ENCODE peak calls at places on chromosomes 12 and 14, in six cellular contexts. I is RWPE1, U is neural crest cell, G is AG09309, H is fibroblast of mammary gland, J is GM12878. S is an unnamed sample.

GRCh38 chr12:131862994-131863710 is 31.3 kb upstream of the ULK1 start:
- DNase-seq in U (no peak), J (no peak), G (no peak), I (peak; percentile 51), H (no peak), S (no peak)

GRCh38 chr14:34052658-34053014 is 101.8 kb upstream of the EGLN3 start:
- DNase-seq in I (no peak), H (peak; percentile 83), U (no peak), J (no peak), G (no peak), S (peak; percentile 76)

GRCh38 chr12:94266796-94267529 is 118.6 kb downstream of the PLXNC1 start:
- DNase-seq in G (peak; percentile 88), H (peak; percentile 95), U (no peak), I (no peak), J (no peak), S (no peak)

GRCh38 chr12:5023842-5024241 is 19.8 kb upstream of the KCNA5 start:
- DNase-seq in I (no peak), G (no peak), H (no peak), U (no peak), J (no peak), S (no peak)

GRCh38 chr14:55802986-55803431 is 223.0 kb downstream of the KTN1 start:
- DNase-seq in J (no peak), I (peak; percentile 67), U (no peak), H (peak; percentile 72), G (no peak), S (peak; percentile 40)

GRCh38 chr14:68979722-68980552 is 835 bp upstream of the ACTN1 start:
- DNase-seq in G (no peak), I (peak; percentile 84), U (peak; percentile 22), H (peak; percentile 48), J (no peak), S (peak; percentile 33)

GRCh38 chr12:104957388-104958008 is 592 bp downstream of the SLC41A2 start:
- DNase-seq in G (no peak), U (peak; percentile 22), J (no peak), I (no peak), H (no peak), S (no peak)

GRCh38 chr12:30694971-30695326 is 720 bp downstream of the IPO8 start:
- DNase-seq in U (peak; percentile 18), I (peak; percentile 67), J (no peak), G (no peak), H (peak; percentile 36), S (peak; percentile 52)

GRCh38 chr12:64203775-64204174 is 18.3 kb downstream of the KICS2 start:
- DNase-seq in I (no peak), H (no peak), U (no peak), G (no peak), J (no peak), S (no peak)

GRCh38 chr12:62732861-62733427 is 202.0 kb downstream of the PPM1H start:
- DNase-seq in U (no peak), I (peak; percentile 68), H (peak; percentile 82), J (no peak), G (no peak), S (peak; percentile 74)

GRCh38 chr12:97967831-97968230 is 505.2 kb downstream of the RMST start:
- DNase-seq in U (no peak), I (no peak), J (no peak), G (no peak), H (no peak), S (no peak)

GRCh38 chr12:27970391-27970980 is 2.0 kb downstream of the PTHLH start:
- DNase-seq in J (no peak), H (peak; percentile 38), G (no peak), I (no peak), U (peak; percentile 34), S (no peak)

GRCh38 chr14:53338192-53338591 is 185.1 kb upstream of the DDHD1 start:
- DNase-seq in G (no peak), I (no peak), J (no peak), U (no peak), H (peak; percentile 53), S (no peak)

GRCh38 chr12:58639323-58639934 is 280.9 kb downstream of the LRIG3 start:
- DNase-seq in J (no peak), G (peak; percentile 16), I (no peak), H (peak; percentile 28), U (no peak), S (no peak)

GRCh38 chr12:104782296-104782695 is 175.8 kb downstream of the SLC41A2 start:
- DNase-seq in H (no peak), U (no peak), J (no peak), I (no peak), G (no peak), S (no peak)

GRCh38 chr14:30115756-30116155 is 188.1 kb upstream of the PRKD1 start:
- DNase-seq in J (no peak), G (no peak), H (no peak), U (no peak), I (no peak), S (no peak)

GRCh38 chr14:23926543-23926942 is 27.0 kb upstream of the DHRS4 start:
- DNase-seq in J (no peak), I (no peak), H (no peak), G (no peak), U (no peak), S (no peak)

GRCh38 chr12:45219621-45220020 is 3.7 kb downstream of the ANO6 start:
- DNase-seq in J (no peak), U (no peak), G (no peak), I (no peak), H (no peak), S (no peak)

GRCh38 chr12:122841544-122842321 is 6.5 kb downstream of the HIP1R start:
- DNase-seq in U (no peak), H (peak; percentile 64), J (no peak), I (no peak), G (no peak), S (peak; percentile 63)

GRCh38 chr14:50794063-50794645 is 36.8 kb downstream of the NIN start:
- DNase-seq in I (no peak), U (no peak), G (no peak), J (no peak), H (no peak), S (no peak)

GRCh38 chr12:1994429-1995143 is 9.7 kb downstream of the DCP1B start:
- DNase-seq in I (no peak), J (no peak), H (no peak), G (no peak), U (no peak), S (no peak)

GRCh38 chr12:121802843-121803698 is 738 bp upstream of the SETD1B start:
- DNase-seq in I (peak; percentile 96), J (peak; percentile 88), U (peak; percentile 87), G (peak; percentile 90), H (peak; percentile 93), S (peak; percentile 86)

GRCh38 chr12:124613151-124613585 is 45.8 kb upstream of the NCOR2 start:
- DNase-seq in I (no peak), G (no peak), H (peak; percentile 78), J (no peak), U (no peak), S (peak; percentile 47)

GRCh38 chr12:74105434-74105833 is 432.2 kb upstream of the ATXN7L3B start:
- DNase-seq in H (no peak), I (peak; percentile 3), U (no peak), G (no peak), J (no peak), S (no peak)

DNA sequence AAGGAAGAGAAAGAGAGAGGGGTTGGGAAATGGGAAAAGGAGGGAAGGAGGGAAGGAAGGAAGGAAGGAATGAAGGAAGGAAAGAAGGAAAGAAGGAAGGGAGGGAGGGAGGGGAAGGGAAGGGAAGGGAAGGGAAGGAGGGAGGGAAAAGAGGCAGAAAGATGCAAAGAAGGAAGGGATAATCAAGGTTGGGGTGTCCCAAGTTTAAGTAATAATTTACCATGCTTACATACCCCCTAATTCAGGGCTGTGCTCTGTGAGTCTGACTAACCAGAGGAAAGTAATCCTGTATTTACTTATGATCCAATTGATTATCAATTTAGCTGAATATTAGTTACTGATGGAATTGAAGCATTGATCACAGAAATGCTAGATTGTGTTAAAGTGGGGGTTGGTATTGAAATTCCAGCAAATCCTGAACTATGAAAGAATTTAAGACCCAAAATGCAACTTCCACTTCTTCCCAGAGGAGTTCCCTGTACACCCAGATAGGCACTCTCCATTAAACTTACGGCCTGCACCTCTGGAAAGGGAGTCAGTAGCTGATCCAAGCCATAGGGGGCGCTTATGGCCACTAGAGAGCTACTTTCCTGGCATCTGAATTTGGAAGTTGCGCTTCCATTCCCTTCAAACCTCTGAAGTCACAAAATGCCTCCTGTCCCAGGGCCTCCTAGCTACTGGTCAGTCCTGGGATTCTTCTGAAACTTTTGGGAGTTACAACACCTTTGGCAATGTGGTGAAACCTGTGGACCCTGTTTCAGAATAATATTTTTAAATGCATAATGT is 162.7 kb upstream of the PWP1 start:
- DNase-seq in I (no peak), J (no peak), H (no peak), U (peak; percentile 2), G (no peak), S (no peak)
- TF ChIP-seq CTCF in I (no peak), J (peak; percentile 10), H (peak; percentile 28), U (peak; percentile 42), G (no peak), S (no peak)

DNA sequence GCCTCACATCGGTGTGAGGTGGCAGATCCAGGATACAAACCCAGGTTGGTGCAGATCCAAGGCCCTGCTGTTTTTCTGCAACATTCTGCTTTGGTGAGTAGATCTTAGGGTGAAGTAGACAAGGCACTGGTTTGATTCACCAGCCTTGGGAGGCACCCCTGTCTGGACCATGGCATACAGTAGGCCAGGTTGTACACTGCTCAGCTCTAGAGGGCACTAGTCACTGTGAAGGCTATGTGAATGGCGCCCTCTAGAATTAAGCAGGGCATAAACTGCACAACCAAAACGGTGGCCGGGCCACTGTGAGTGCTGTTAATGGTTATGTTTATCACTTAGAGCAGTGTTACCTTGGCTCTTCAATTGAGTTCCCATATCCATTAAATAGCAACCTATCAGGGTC is 280.6 kb upstream of the PWP1 start:
- DNase-seq in H (peak; percentile 29), U (no peak), G (no peak), I (peak; percentile 26), J (no peak), S (peak; percentile 43)
- TF ChIP-seq CTCF in H (peak; percentile 35), U (peak; percentile 38), G (peak; percentile 66), I (no peak), J (peak; percentile 52), S (peak; percentile 65)

GRCh38 chr14:103730490-103731035 is 15.0 kb downstream of the ZFYVE21 start:
- DNase-seq in H (no peak), G (no peak), I (no peak), U (no peak), J (no peak), S (no peak)
- TF ChIP-seq CTCF in H (peak; percentile 4), G (no peak), I (no peak), U (peak; percentile 28), J (no peak), S (peak; percentile 35)

GRCh38 chr12:129675947-129676346 is 227.9 kb downstream of the TMEM132D start:
- DNase-seq in G (no peak), I (no peak), U (no peak), J (no peak), H (no peak), S (no peak)
- TF ChIP-seq CTCF in G (no peak), I (no peak), U (no peak), J (no peak), H (no peak), S (no peak)

S was measured in Calu3.